ENCODE peak calls at places on chromosomes 16 and 17, in six cellular contexts. One of them, this sample, is unnamed.

GRCh38 chr17:69916761-69917160 is 158.3 kb upstream of the KCNJ16 start:
- DNase-seq in stomach: no peak
- DNase-seq in HepG2: no peak
- DNase-seq in breast epithelium: no peak
- DNase-seq in K562: no peak
- DNase-seq in HL-60: no peak
- DNase-seq in this sample: no peak

GRCh38 chr16:23257682-23258081 is 44.4 kb upstream of the SCNN1B start:
- DNase-seq in HL-60: no peak
- DNase-seq in breast epithelium: no peak
- DNase-seq in stomach: no peak
- DNase-seq in HepG2: no peak
- DNase-seq in K562: no peak
- DNase-seq in this sample: no peak

GRCh38 chr17:49363251-49363650 is 1.2 kb upstream of the ZNF652 start:
- DNase-seq in breast epithelium: no peak
- DNase-seq in HepG2: no peak
- DNase-seq in K562: no peak
- DNase-seq in HL-60: no peak
- DNase-seq in stomach: no peak
- DNase-seq in this sample: no peak

GRCh38 chr16:86590501-86591144 is 12.3 kb downstream of the FOXL1 start:
- DNase-seq in breast epithelium: no peak
- DNase-seq in HL-60: no peak
- DNase-seq in stomach: no peak
- DNase-seq in K562: no peak
- DNase-seq in HepG2: peak
- DNase-seq in this sample: no peak

GRCh38 chr17:2943971-2944370 is 119.4 kb downstream of the OR1D5 start:
- DNase-seq in HepG2: no peak
- DNase-seq in breast epithelium: no peak
- DNase-seq in K562: no peak
- DNase-seq in HL-60: peak
- DNase-seq in stomach: no peak
- DNase-seq in this sample: no peak

GRCh38 chr17:22266231-22266630 is 573.9 kb downstream of the KCNJ18 start:
- DNase-seq in K562: peak
- DNase-seq in HepG2: no peak
- DNase-seq in breast epithelium: no peak
- DNase-seq in stomach: peak
- DNase-seq in HL-60: no peak
- DNase-seq in this sample: no peak

GRCh38 chr16:11090947-11091785 is 146.8 kb downstream of the CLEC16A start:
- DNase-seq in HepG2: no peak
- DNase-seq in stomach: no peak
- DNase-seq in HL-60: no peak
- DNase-seq in K562: no peak
- DNase-seq in breast epithelium: no peak
- DNase-seq in this sample: no peak

GRCh38 chr17:72665841-72666518 is 426.5 kb downstream of the SLC39A11 start:
- DNase-seq in stomach: no peak
- DNase-seq in K562: no peak
- DNase-seq in HL-60: no peak
- DNase-seq in breast epithelium: no peak
- DNase-seq in HepG2: no peak
- DNase-seq in this sample: no peak

GRCh38 chr17:39981207-39982068 is 831 bp downstream of the PSMD3 start:
- DNase-seq in HepG2: no peak
- DNase-seq in HL-60: no peak
- DNase-seq in K562: no peak
- DNase-seq in breast epithelium: no peak
- DNase-seq in stomach: no peak
- DNase-seq in this sample: no peak

GRCh38 chr16:27321013-27321960 is 7.5 kb downstream of the IL4R start:
- DNase-seq in breast epithelium: no peak
- DNase-seq in stomach: no peak
- DNase-seq in HL-60: no peak
- DNase-seq in K562: no peak
- DNase-seq in HepG2: no peak
- DNase-seq in this sample: no peak

GRCh38 chr16:53207810-53208752 is 153.3 kb downstream of the CHD9 start:
- DNase-seq in breast epithelium: no peak
- DNase-seq in stomach: peak
- DNase-seq in HL-60: peak
- DNase-seq in K562: peak
- DNase-seq in HepG2: peak
- DNase-seq in this sample: peak

GRCh38 chr17:17824119-17824779 is 12.5 kb downstream of the SREBF1 start:
- DNase-seq in breast epithelium: no peak
- DNase-seq in HL-60: no peak
- DNase-seq in HepG2: no peak
- DNase-seq in stomach: no peak
- DNase-seq in K562: no peak
- DNase-seq in this sample: no peak

GRCh38 chr16:85285681-85286065 is 173.4 kb upstream of the CIBAR2 start:
- DNase-seq in HepG2: no peak
- DNase-seq in breast epithelium: no peak
- DNase-seq in stomach: no peak
- DNase-seq in K562: no peak
- DNase-seq in HL-60: no peak
- DNase-seq in this sample: no peak

GRCh38 chr17:77492446-77493237 is 351.9 kb downstream of the SEC14L1 start:
- DNase-seq in breast epithelium: no peak
- DNase-seq in stomach: no peak
- DNase-seq in HL-60: no peak
- DNase-seq in HepG2: no peak
- DNase-seq in K562: no peak
- DNase-seq in this sample: peak

GRCh38 chr16:72291531-72291981 is 119.6 kb upstream of the PMFBP1 start:
- DNase-seq in K562: no peak
- DNase-seq in breast epithelium: no peak
- DNase-seq in HepG2: peak
- DNase-seq in stomach: no peak
- DNase-seq in HL-60: no peak
- DNase-seq in this sample: no peak

GRCh38 chr17:59870482-59870881 is 22.3 kb downstream of the TUBD1 start:
- DNase-seq in HL-60: no peak
- DNase-seq in breast epithelium: no peak
- DNase-seq in K562: no peak
- DNase-seq in stomach: no peak
- DNase-seq in HepG2: no peak
- DNase-seq in this sample: no peak

DNA sequence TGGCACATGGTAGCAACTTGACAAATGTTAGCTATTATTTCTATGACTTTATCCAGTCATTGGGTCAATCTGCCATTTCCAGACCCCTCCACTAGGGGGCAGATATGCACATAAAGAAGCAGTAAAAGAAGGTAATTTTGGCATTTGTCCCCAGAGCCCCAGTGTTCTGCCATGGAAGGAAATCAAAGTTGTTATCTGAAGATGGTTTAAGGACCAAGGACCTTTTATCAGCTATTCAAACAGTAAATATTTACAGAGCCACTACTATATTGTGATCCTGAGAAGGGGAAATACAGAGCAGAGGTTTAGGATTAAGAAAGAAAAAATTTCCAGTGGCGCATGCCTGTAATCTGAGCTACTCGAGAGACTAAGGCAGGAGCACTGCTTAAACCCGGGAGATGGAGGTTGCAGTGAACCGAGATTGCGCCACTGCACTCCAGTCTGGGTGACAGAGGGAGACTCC is 20.0 kb downstream of the TRAF4 start:
- DNase-seq in breast epithelium: peak
- DNase-seq in HepG2: peak
- DNase-seq in K562: peak
- DNase-seq in stomach: peak
- DNase-seq in HL-60: no peak
- DNase-seq in this sample: peak
- TF ChIP-seq POLR2AphosphoS5 in breast epithelium: no peak
- TF ChIP-seq POLR2AphosphoS5 in HepG2: no peak
- TF ChIP-seq POLR2AphosphoS5 in K562: no peak
- TF ChIP-seq POLR2AphosphoS5 in stomach: peak
- TF ChIP-seq POLR2AphosphoS5 in HL-60: no peak
- TF ChIP-seq POLR2AphosphoS5 in this sample: peak

DNA sequence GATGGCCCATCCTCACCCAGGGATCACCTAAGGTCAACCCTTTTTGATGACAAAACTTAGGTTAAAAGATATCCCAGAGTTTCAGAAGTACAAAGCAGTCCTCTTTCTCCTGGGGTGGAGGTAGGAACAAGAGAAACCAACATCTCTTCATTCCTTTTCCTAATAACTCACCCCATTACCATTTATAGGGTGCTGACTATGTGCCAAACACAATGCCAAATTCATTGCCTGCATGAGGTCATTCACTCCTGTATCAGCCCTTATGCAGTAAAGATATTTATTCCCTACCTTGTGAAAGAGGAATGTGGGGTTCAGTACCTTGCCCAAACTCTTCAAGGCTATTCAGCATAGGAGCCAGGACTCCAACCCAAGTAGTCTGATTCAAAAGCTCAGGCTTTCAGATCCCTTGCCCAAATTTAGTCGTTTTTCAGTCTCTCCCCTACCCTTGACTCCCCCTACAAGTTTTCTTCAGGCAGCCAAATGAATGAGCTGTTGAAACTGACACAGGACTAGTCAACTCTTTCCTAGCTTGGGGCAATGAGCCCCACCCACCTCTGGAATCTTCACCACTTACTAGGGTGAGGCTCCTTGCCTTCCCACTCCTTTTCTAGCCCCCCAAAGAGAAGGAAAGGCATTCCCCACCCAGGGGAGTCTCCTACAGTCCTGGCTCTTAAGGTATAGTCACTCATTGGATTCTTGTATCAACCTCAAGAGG is 5.9 kb downstream of the KRT14 start:
- DNase-seq in K562: no peak
- DNase-seq in HL-60: no peak
- DNase-seq in stomach: no peak
- DNase-seq in HepG2: no peak
- DNase-seq in breast epithelium: no peak
- DNase-seq in this sample: no peak
- TF ChIP-seq POLR2AphosphoS5 in K562: no peak
- TF ChIP-seq POLR2AphosphoS5 in HL-60: no peak
- TF ChIP-seq POLR2AphosphoS5 in stomach: no peak
- TF ChIP-seq POLR2AphosphoS5 in HepG2: no peak
- TF ChIP-seq POLR2AphosphoS5 in breast epithelium: no peak
- TF ChIP-seq POLR2AphosphoS5 in this sample: no peak

GRCh38 chr16:51816929-51817328 is 665.9 kb upstream of the SALL1 start:
- DNase-seq in HepG2: no peak
- DNase-seq in stomach: no peak
- DNase-seq in breast epithelium: no peak
- DNase-seq in HL-60: no peak
- DNase-seq in K562: no peak
- DNase-seq in this sample: no peak
- TF ChIP-seq POLR2AphosphoS5 in HepG2: no peak
- TF ChIP-seq POLR2AphosphoS5 in stomach: peak
- TF ChIP-seq POLR2AphosphoS5 in breast epithelium: no peak
- TF ChIP-seq POLR2AphosphoS5 in HL-60: no peak
- TF ChIP-seq POLR2AphosphoS5 in K562: no peak
- TF ChIP-seq POLR2AphosphoS5 in this sample: no peak

GRCh38 chr16:81318711-81319110 is 3.9 kb downstream of the GAN start:
- DNase-seq in HL-60: no peak
- DNase-seq in stomach: no peak
- DNase-seq in breast epithelium: no peak
- DNase-seq in K562: no peak
- DNase-seq in HepG2: no peak
- DNase-seq in this sample: no peak
- TF ChIP-seq POLR2AphosphoS5 in HL-60: no peak
- TF ChIP-seq POLR2AphosphoS5 in stomach: no peak
- TF ChIP-seq POLR2AphosphoS5 in breast epithelium: no peak
- TF ChIP-seq POLR2AphosphoS5 in K562: no peak
- TF ChIP-seq POLR2AphosphoS5 in HepG2: no peak
- TF ChIP-seq POLR2AphosphoS5 in this sample: no peak

DNA sequence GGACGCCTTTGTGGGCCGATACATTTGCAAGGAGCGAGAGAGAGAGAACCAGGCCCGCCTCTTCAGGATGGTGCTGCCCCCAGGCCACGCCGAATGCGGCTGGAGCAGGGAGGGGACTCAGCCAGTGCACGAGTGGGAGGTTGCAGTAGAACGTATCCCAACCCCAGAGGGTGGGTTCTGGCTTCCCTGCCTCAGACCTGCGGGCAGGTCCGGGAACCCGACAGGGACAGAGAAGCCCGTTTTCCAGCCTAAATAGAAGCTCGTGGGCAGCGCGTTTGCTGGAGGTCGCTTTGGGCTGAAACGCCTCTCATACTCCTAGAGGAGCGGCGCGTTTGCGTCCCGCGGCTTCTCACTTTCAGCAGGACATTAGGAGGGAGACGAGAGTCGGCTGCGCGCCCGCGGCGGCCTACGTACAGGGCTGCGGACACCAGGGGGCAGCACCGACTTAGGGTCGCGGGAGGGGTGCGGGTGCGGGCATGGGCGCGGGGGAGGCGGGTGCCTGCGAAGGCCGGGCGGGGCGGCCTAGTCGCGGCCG is 11.0 kb downstream of the TBX2 start:
- DNase-seq in breast epithelium: peak
- DNase-seq in HL-60: peak
- DNase-seq in HepG2: no peak
- DNase-seq in K562: no peak
- DNase-seq in stomach: peak
- DNase-seq in this sample: peak
- TF ChIP-seq POLR2AphosphoS5 in breast epithelium: no peak
- TF ChIP-seq POLR2AphosphoS5 in HL-60: no peak
- TF ChIP-seq POLR2AphosphoS5 in HepG2: no peak
- TF ChIP-seq POLR2AphosphoS5 in K562: no peak
- TF ChIP-seq POLR2AphosphoS5 in stomach: peak
- TF ChIP-seq POLR2AphosphoS5 in this sample: no peak

GRCh38 chr17:29615492-29616299 is 7.0 kb downstream of the CORO6 start:
- DNase-seq in HepG2: peak
- DNase-seq in breast epithelium: peak
- DNase-seq in HL-60: peak
- DNase-seq in stomach: peak
- DNase-seq in K562: peak
- DNase-seq in this sample: peak
- TF ChIP-seq POLR2AphosphoS5 in HepG2: no peak
- TF ChIP-seq POLR2AphosphoS5 in breast epithelium: no peak
- TF ChIP-seq POLR2AphosphoS5 in HL-60: no peak
- TF ChIP-seq POLR2AphosphoS5 in stomach: peak
- TF ChIP-seq POLR2AphosphoS5 in K562: no peak
- TF ChIP-seq POLR2AphosphoS5 in this sample: peak

DNA sequence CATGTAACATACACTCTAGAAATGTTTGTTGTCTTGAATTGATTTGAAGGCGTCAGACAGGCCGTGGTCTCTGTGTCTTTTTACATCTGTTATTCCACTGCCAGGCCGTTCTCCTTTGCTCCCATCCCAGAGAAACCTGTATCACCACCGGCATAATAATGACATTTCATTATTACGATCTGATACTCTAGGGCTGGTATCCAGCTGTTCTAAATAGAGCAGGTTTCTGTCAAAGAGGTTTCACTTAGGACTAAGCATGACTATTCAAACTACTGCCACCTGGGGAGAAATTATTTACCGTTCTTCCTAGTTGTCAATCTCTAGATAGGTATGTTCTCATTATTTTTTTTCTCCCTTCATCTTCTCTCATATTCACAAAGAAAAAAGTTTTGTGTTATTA is 1016.2 kb upstream of the EEF2KMT start:
- DNase-seq in HL-60: no peak
- DNase-seq in stomach: no peak
- DNase-seq in breast epithelium: no peak
- DNase-seq in HepG2: no peak
- DNase-seq in K562: no peak
- DNase-seq in this sample: no peak
- TF ChIP-seq POLR2AphosphoS5 in HL-60: no peak
- TF ChIP-seq POLR2AphosphoS5 in stomach: no peak
- TF ChIP-seq POLR2AphosphoS5 in breast epithelium: no peak
- TF ChIP-seq POLR2AphosphoS5 in HepG2: no peak
- TF ChIP-seq POLR2AphosphoS5 in K562: no peak
- TF ChIP-seq POLR2AphosphoS5 in this sample: no peak

GRCh38 chr17:82502207-82502606 is 17.3 kb upstream of the FOXK2 start:
- DNase-seq in stomach: no peak
- DNase-seq in breast epithelium: no peak
- DNase-seq in K562: no peak
- DNase-seq in HepG2: no peak
- DNase-seq in HL-60: no peak
- DNase-seq in this sample: no peak
- TF ChIP-seq POLR2AphosphoS5 in stomach: peak
- TF ChIP-seq POLR2AphosphoS5 in breast epithelium: peak
- TF ChIP-seq POLR2AphosphoS5 in K562: no peak
- TF ChIP-seq POLR2AphosphoS5 in HepG2: no peak
- TF ChIP-seq POLR2AphosphoS5 in HL-60: no peak
- TF ChIP-seq POLR2AphosphoS5 in this sample: no peak

This sample was measured in transverse colon.